ENCODE peak calls at places on chromosomes 2 and 18, in six cellular contexts. One of them, this sample, is unnamed.

GRCh38 chr2:71716697-71717624 is 263.6 kb downstream of the DYSF start:
- DNase-seq in IMR-90: peak; percentile 44
- DNase-seq in neuronal stem cell: no peak
- DNase-seq in H9: no peak
- DNase-seq in H1: no peak
- DNase-seq in mesenchymal stem cell: peak; percentile 95
- DNase-seq in this sample: no peak

GRCh38 chr2:223026357-223027110 is 25.5 kb upstream of the KCNE4 start:
- DNase-seq in IMR-90: peak; percentile 71
- DNase-seq in neuronal stem cell: no peak
- DNase-seq in H9: no peak
- DNase-seq in H1: no peak
- DNase-seq in mesenchymal stem cell: peak; percentile 46
- DNase-seq in this sample: no peak

GRCh38 chr2:239834143-239834542 is 191.0 kb downstream of the NDUFA10 start:
- DNase-seq in IMR-90: no peak
- DNase-seq in neuronal stem cell: no peak
- DNase-seq in H9: no peak
- DNase-seq in H1: peak; percentile 35
- DNase-seq in mesenchymal stem cell: no peak
- DNase-seq in this sample: no peak

GRCh38 chr2:114442545-114442944 is at the start of gene DPP10:
- DNase-seq in IMR-90: peak; percentile 0
- DNase-seq in neuronal stem cell: peak; percentile 82
- DNase-seq in H9: peak; percentile 64
- DNase-seq in H1: peak; percentile 76
- DNase-seq in mesenchymal stem cell: no peak
- DNase-seq in this sample: peak; percentile 75

GRCh38 chr2:124347209-124347608 is 322.1 kb downstream of the CNTNAP5 start:
- DNase-seq in IMR-90: no peak
- DNase-seq in neuronal stem cell: no peak
- DNase-seq in H9: no peak
- DNase-seq in H1: no peak
- DNase-seq in mesenchymal stem cell: no peak
- DNase-seq in this sample: peak; percentile 14

GRCh38 chr2:142037051-142037450 is 93.8 kb downstream of the LRP1B start:
- DNase-seq in IMR-90: no peak
- DNase-seq in neuronal stem cell: peak; percentile 31
- DNase-seq in H9: no peak
- DNase-seq in H1: no peak
- DNase-seq in mesenchymal stem cell: peak; percentile 61
- DNase-seq in this sample: peak; percentile 46

GRCh38 chr2:71923887-71924533 is 223.7 kb downstream of the CYP26B1 start:
- DNase-seq in IMR-90: peak; percentile 65
- DNase-seq in neuronal stem cell: peak; percentile 75
- DNase-seq in H9: peak; percentile 86
- DNase-seq in H1: peak; percentile 80
- DNase-seq in mesenchymal stem cell: peak; percentile 75
- DNase-seq in this sample: peak; percentile 92

GRCh38 chr2:233492078-233492477 is 74.5 kb downstream of the USP40 start:
- DNase-seq in IMR-90: no peak
- DNase-seq in neuronal stem cell: no peak
- DNase-seq in H9: no peak
- DNase-seq in H1: no peak
- DNase-seq in mesenchymal stem cell: no peak
- DNase-seq in this sample: no peak

GRCh38 chr2:22952671-22953070 is 432.3 kb upstream of the KLHL29 start:
- DNase-seq in IMR-90: no peak
- DNase-seq in neuronal stem cell: no peak
- DNase-seq in H9: no peak
- DNase-seq in H1: no peak
- DNase-seq in mesenchymal stem cell: no peak
- DNase-seq in this sample: no peak

GRCh38 chr18:59681521-59682004 is 15.7 kb downstream of the CCBE1 start:
- DNase-seq in IMR-90: no peak
- DNase-seq in neuronal stem cell: no peak
- DNase-seq in H9: no peak
- DNase-seq in H1: no peak
- DNase-seq in mesenchymal stem cell: no peak
- DNase-seq in this sample: peak; percentile 86
- H2BK15ac ChIP-seq in IMR-90: no peak overlapping the region
- H2BK15ac ChIP-seq in neuronal stem cell: no peak overlapping the region
- H2BK15ac ChIP-seq in H9: no peak overlapping the region
- H2BK15ac ChIP-seq in H1: peak overlapping the region; percentile 46
- H2BK15ac ChIP-seq in mesenchymal stem cell: no peak overlapping the region
- H2BK15ac ChIP-seq in this sample: no peak overlapping the region

DNA sequence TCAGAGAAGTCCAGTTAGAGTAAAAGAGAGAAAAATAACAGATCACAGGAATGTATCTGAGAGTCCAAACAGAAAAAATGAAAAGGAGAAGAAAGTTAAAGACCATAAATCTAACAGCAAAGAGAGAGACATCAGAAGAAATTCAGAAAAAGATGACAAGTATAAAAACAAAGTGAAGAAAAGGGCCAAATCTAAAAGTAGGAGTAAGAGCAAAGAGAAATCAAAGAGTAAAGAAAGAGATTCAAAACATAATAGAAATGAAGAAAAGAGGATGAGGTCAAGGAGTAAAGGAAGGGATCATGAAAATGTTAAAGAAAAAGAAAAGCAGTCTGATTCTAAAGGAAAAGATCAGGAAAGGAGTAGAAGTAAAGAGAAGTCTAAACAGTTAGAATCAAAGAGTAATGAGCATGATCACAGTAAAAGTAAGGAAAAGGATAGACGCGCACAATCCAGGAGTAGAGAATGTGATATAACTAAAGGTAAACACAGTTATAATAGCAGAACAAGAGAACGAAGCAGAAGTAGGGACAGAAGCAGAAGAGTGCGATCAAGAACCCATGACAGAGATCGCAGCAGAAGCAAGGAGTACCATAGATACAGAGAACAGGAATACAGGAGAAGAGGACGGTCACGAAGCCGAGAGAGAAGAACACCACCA is 52.4 kb downstream of the PPIG start:
- DNase-seq in IMR-90: no peak
- DNase-seq in neuronal stem cell: no peak
- DNase-seq in H9: no peak
- DNase-seq in H1: no peak
- DNase-seq in mesenchymal stem cell: no peak
- DNase-seq in this sample: no peak
- H2BK15ac ChIP-seq in IMR-90: peak overlapping the region; percentile 41
- H2BK15ac ChIP-seq in neuronal stem cell: no peak overlapping the region
- H2BK15ac ChIP-seq in H9: no peak overlapping the region
- H2BK15ac ChIP-seq in H1: no peak overlapping the region
- H2BK15ac ChIP-seq in mesenchymal stem cell: no peak overlapping the region
- H2BK15ac ChIP-seq in this sample: no peak overlapping the region

GRCh38 chr2:17690776-17691175 is 62.8 kb downstream of the SMC6 start:
- DNase-seq in IMR-90: no peak
- DNase-seq in neuronal stem cell: no peak
- DNase-seq in H9: no peak
- DNase-seq in H1: no peak
- DNase-seq in mesenchymal stem cell: no peak
- DNase-seq in this sample: no peak

GRCh38 chr2:17689010-17689409 is 64.6 kb downstream of the SMC6 start:
- DNase-seq in IMR-90: no peak
- DNase-seq in neuronal stem cell: no peak
- DNase-seq in H9: no peak
- DNase-seq in H1: no peak
- DNase-seq in mesenchymal stem cell: no peak
- DNase-seq in this sample: no peak

GRCh38 chr2:17684008-17684407 is 69.6 kb downstream of the SMC6 start:
- DNase-seq in IMR-90: no peak
- DNase-seq in neuronal stem cell: no peak
- DNase-seq in H9: no peak
- DNase-seq in H1: no peak
- DNase-seq in mesenchymal stem cell: no peak
- DNase-seq in this sample: no peak

GRCh38 chr2:17688600-17688999 is 65.0 kb downstream of the SMC6 start:
- DNase-seq in IMR-90: no peak
- DNase-seq in neuronal stem cell: no peak
- DNase-seq in H9: no peak
- DNase-seq in H1: no peak
- DNase-seq in mesenchymal stem cell: no peak
- DNase-seq in this sample: no peak
- H2BK15ac ChIP-seq in IMR-90: no peak overlapping the region
- H2BK15ac ChIP-seq in neuronal stem cell: no peak overlapping the region
- H2BK15ac ChIP-seq in H9: no peak overlapping the region
- H2BK15ac ChIP-seq in H1: no peak overlapping the region
- H2BK15ac ChIP-seq in mesenchymal stem cell: no peak overlapping the region
- H2BK15ac ChIP-seq in this sample: no peak overlapping the region

GRCh38 chr2:29655391-29656086 is 265.8 kb downstream of the ALK start:
- DNase-seq in IMR-90: no peak
- DNase-seq in neuronal stem cell: no peak
- DNase-seq in H9: no peak
- DNase-seq in H1: no peak
- DNase-seq in mesenchymal stem cell: no peak
- DNase-seq in this sample: no peak

GRCh38 chr2:29644949-29645348 is 276.4 kb downstream of the ALK start:
- DNase-seq in IMR-90: no peak
- DNase-seq in neuronal stem cell: no peak
- DNase-seq in H9: no peak
- DNase-seq in H1: no peak
- DNase-seq in mesenchymal stem cell: no peak
- DNase-seq in this sample: no peak

GRCh38 chr2:29650634-29651097 is 270.7 kb downstream of the ALK start:
- DNase-seq in IMR-90: no peak
- DNase-seq in neuronal stem cell: no peak
- DNase-seq in H9: no peak
- DNase-seq in H1: no peak
- DNase-seq in mesenchymal stem cell: no peak
- DNase-seq in this sample: peak; percentile 10
- H2BK15ac ChIP-seq in IMR-90: no peak overlapping the region
- H2BK15ac ChIP-seq in neuronal stem cell: no peak overlapping the region
- H2BK15ac ChIP-seq in H9: no peak overlapping the region
- H2BK15ac ChIP-seq in H1: no peak overlapping the region
- H2BK15ac ChIP-seq in mesenchymal stem cell: no peak overlapping the region
- H2BK15ac ChIP-seq in this sample: no peak overlapping the region

GRCh38 chr2:46980786-46981583 is 65.4 kb upstream of the MCFD2 start:
- DNase-seq in IMR-90: no peak
- DNase-seq in neuronal stem cell: no peak
- DNase-seq in H9: no peak
- DNase-seq in H1: no peak
- DNase-seq in mesenchymal stem cell: no peak
- DNase-seq in this sample: no peak
- H2BK15ac ChIP-seq in IMR-90: no peak overlapping the region
- H2BK15ac ChIP-seq in neuronal stem cell: no peak overlapping the region
- H2BK15ac ChIP-seq in H9: no peak overlapping the region
- H2BK15ac ChIP-seq in H1: no peak overlapping the region
- H2BK15ac ChIP-seq in mesenchymal stem cell: no peak overlapping the region
- H2BK15ac ChIP-seq in this sample: no peak overlapping the region

This sample was measured in mesendoderm.